ENCODE peak calls at places on chromosomes 11 and 22, in six cellular contexts. One of them, this sample, is unnamed.

GRCh38 chr22:42688241-42688913 is 32.3 kb downstream of the A4GALT start:
- DNase-seq in mucosa of descending colon: peak
- DNase-seq in heart right ventricle: peak
- DNase-seq in Daoy: peak
- DNase-seq in kidney glomerular epithelial cell: peak
- DNase-seq in memory B cell: no peak
- DNase-seq in this sample: no peak

GRCh38 chr11:69981119-69981770 is 96.9 kb upstream of the ANO1 start:
- DNase-seq in mucosa of descending colon: no peak
- DNase-seq in heart right ventricle: no peak
- DNase-seq in Daoy: no peak
- DNase-seq in kidney glomerular epithelial cell: no peak
- DNase-seq in memory B cell: no peak
- DNase-seq in this sample: no peak

GRCh38 chr11:57647960-57648776 is 1.5 kb downstream of the YPEL4 start:
- DNase-seq in mucosa of descending colon: no peak
- DNase-seq in heart right ventricle: no peak
- DNase-seq in Daoy: peak
- DNase-seq in kidney glomerular epithelial cell: no peak
- DNase-seq in memory B cell: no peak
- DNase-seq in this sample: no peak

GRCh38 chr11:70466154-70466553 is 67.8 kb downstream of the CTTN start:
- DNase-seq in mucosa of descending colon: no peak
- DNase-seq in heart right ventricle: no peak
- DNase-seq in Daoy: peak
- DNase-seq in kidney glomerular epithelial cell: no peak
- DNase-seq in memory B cell: no peak
- DNase-seq in this sample: no peak

GRCh38 chr22:35783943-35784614 is 66.4 kb downstream of the APOL5 start:
- DNase-seq in mucosa of descending colon: no peak
- DNase-seq in heart right ventricle: no peak
- DNase-seq in Daoy: peak
- DNase-seq in kidney glomerular epithelial cell: peak
- DNase-seq in memory B cell: no peak
- DNase-seq in this sample: no peak

GRCh38 chr11:12813371-12814225 is 139.4 kb downstream of the TEAD1 start:
- DNase-seq in mucosa of descending colon: no peak
- DNase-seq in heart right ventricle: peak
- DNase-seq in Daoy: peak
- DNase-seq in kidney glomerular epithelial cell: peak
- DNase-seq in memory B cell: no peak
- DNase-seq in this sample: no peak

GRCh38 chr22:36445158-36445668 is 36.2 kb downstream of the TXN2 start:
- DNase-seq in mucosa of descending colon: no peak
- DNase-seq in heart right ventricle: peak
- DNase-seq in Daoy: peak
- DNase-seq in kidney glomerular epithelial cell: no peak
- DNase-seq in memory B cell: no peak
- DNase-seq in this sample: no peak

GRCh38 chr11:94880216-94880615 is 93.1 kb downstream of the CWC15 start:
- DNase-seq in mucosa of descending colon: no peak
- DNase-seq in heart right ventricle: no peak
- DNase-seq in Daoy: peak
- DNase-seq in kidney glomerular epithelial cell: peak
- DNase-seq in memory B cell: no peak
- DNase-seq in this sample: no peak

GRCh38 chr11:120391297-120391696 is 55.1 kb downstream of the ARHGEF12 start:
- DNase-seq in mucosa of descending colon: no peak
- DNase-seq in heart right ventricle: no peak
- DNase-seq in Daoy: no peak
- DNase-seq in kidney glomerular epithelial cell: no peak
- DNase-seq in memory B cell: no peak
- DNase-seq in this sample: no peak

GRCh38 chr11:31798057-31799035 is 12.8 kb downstream of the PAX6 start:
- DNase-seq in mucosa of descending colon: no peak
- DNase-seq in heart right ventricle: no peak
- DNase-seq in Daoy: no peak
- DNase-seq in kidney glomerular epithelial cell: no peak
- DNase-seq in memory B cell: no peak
- DNase-seq in this sample: no peak

GRCh38 chr11:12901874-12902481 is 107.1 kb upstream of the RASSF10 start:
- DNase-seq in mucosa of descending colon: no peak
- DNase-seq in heart right ventricle: no peak
- DNase-seq in Daoy: no peak
- DNase-seq in kidney glomerular epithelial cell: no peak
- DNase-seq in memory B cell: no peak
- DNase-seq in this sample: no peak

This sample was measured in GM12864.